ENCODE peak calls at places on chromosomes 12 and 14, in five cellular contexts. Y is colonic mucosa, L is K562, G is left ventricle myocardium inferior, D is HCT116. B is an unnamed sample. For H3K9me3, the result is how much of the 10 kb centered on the place peaks cover.

GRCh38 chr14:23147676-23148075 is 28.6 kb upstream of the CEBPE start:
- DNase-seq in Y (no peak), L (no peak), G (no peak), D (no peak), B (peak)

GRCh38 chr12:99722690-99723486 is 75.3 kb downstream of the GARIN6 start:
- DNase-seq in Y (no peak), L (no peak), G (no peak), D (no peak), B (no peak)

GRCh38 chr12:12010277-12011031 is 60.3 kb upstream of the BCL2L14 start:
- DNase-seq in Y (peak), L (no peak), G (peak), D (no peak), B (no peak)

GRCh38 chr12:49339464-49339861 is 2.5 kb upstream of the C1QL4 start:
- DNase-seq in Y (peak), L (no peak), G (no peak), D (no peak), B (no peak)

GRCh38 chr12:53051058-53051880 is 1.4 kb downstream of the TNS2 start:
- DNase-seq in Y (peak), L (no peak), G (peak), D (no peak), B (no peak)

GRCh38 chr12:93186131-93186530 is 191.6 kb upstream of the NUDT4 start:
- DNase-seq in Y (no peak), L (no peak), G (no peak), D (no peak), B (no peak)

GRCh38 chr12:24861751-24862575 is 86.9 kb downstream of the BCAT1 start:
- DNase-seq in Y (no peak), L (no peak), G (no peak), D (no peak), B (peak)

GRCh38 chr12:92381856-92382255 is 236.2 kb upstream of the BTG1 start:
- DNase-seq in Y (no peak), L (no peak), G (no peak), D (no peak), B (no peak)

GRCh38 chr12:115872212-115872611 is 405.3 kb downstream of the MED13L start:
- DNase-seq in Y (no peak), L (no peak), G (no peak), D (no peak), B (peak)

GRCh38 chr14:75879031-75879430 is 102.8 kb downstream of the TGFB3 start:
- DNase-seq in Y (no peak), L (no peak), G (no peak), D (no peak), B (peak)

GRCh38 chr12:93325855-93326254 is 51.9 kb upstream of the NUDT4 start:
- DNase-seq in Y (no peak), L (no peak), G (no peak), D (no peak), B (no peak)

GRCh38 chr12:105468464-105468863 is 138.0 kb downstream of the C12orf75 start:
- DNase-seq in Y (no peak), L (no peak), G (no peak), D (no peak), B (no peak)

GRCh38 chr12:109581334-109581691 is 7.7 kb downstream of the MVK start:
- DNase-seq in Y (no peak), L (no peak), G (no peak), D (no peak), B (no peak)

GRCh38 chr12:9827209-9827888 is at the start of gene KLRF1:
- DNase-seq in Y (no peak), L (no peak), G (no peak), D (no peak), B (no peak)

GRCh38 chr12:71938728-71939385 is at the start of gene TPH2:
- DNase-seq in Y (peak), L (peak), G (peak), D (peak), B (peak)

GRCh38 chr12:27293463-27293862 is 39.2 kb upstream of the BMAL2 start:
- DNase-seq in Y (peak), L (no peak), G (peak), D (no peak), B (no peak)

GRCh38 chr14:69129264-69129880 is 23.5 kb downstream of the DCAF5 start:
- DNase-seq in Y (peak), L (peak), G (peak), D (peak), B (peak)

GRCh38 chr12:14357496-14357895 is 8.0 kb upstream of the ATF7IP start:
- DNase-seq in Y (no peak), L (no peak), G (no peak), D (no peak), B (no peak)

DNA sequence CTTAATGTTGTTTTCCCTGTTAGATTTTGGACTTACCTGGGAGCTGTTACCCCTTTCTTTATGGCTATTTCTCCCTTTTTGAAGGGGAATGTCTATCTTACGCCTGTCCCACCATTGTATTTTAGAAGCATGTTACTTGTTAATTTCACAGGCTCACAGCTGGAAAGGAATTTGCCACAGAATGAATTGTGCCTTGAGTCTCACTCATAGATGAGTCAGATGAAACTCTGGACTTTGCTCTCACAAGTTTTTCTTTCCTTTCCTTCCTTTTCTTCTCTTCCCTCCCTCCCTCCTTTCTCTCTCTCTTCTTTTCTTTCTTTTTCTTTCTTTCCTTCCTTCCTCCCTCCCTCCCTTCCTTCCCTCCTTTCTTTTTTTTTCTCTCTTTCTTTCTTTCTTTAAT is 9.3 kb upstream of the ATF7IP start:
- DNase-seq in Y (no peak), L (no peak), G (no peak), D (no peak), B (no peak)
- H3K9me3 ChIP-seq in Y (under half), L (under half), G (under half), D (under half), B (under half)

DNA sequence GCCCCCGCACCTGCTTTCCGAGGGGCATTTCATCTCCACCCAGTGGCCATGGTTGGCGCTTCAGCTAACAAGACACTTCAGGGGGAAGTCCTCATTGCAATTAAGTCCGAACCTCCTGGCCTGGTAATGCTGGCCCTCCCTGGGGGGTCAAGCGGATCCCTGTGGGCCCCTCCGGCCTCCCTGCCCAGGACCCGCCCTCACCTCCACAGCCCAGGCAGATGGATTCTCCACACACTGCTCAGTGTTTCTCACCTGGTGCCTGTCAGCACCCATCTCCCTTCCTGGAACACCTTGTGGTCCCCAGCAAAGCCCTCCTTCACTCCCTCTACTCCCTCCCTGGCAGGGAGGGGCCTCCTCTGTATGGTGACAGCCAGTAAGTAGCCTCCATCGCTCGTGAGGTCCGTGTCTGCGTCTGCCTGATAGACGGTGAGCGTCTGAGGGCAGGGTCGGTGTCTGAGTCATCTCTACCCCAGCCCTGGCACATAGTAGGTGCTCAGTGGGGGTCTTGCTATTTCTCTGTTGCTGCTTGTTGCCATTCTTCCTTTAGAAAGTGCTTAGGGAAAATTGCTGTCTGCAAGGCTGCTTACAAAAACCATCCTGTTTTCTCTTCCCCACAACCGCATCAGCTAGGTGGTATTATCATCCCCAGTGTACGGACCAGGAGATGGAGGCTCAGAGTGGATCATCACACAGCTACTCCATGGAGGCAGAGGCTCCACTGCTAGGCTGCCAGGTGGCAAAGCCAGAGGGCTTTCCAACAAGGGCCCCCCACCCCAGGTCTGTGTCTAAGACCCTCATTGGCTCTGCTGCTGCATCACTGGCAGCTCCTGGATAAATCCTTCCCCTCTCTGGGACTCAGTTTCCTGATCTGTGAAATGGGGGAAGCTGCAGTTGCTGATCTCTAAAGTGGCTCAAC is 39.7 kb upstream of the EML1 start:
- DNase-seq in Y (no peak), L (no peak), G (no peak), D (no peak), B (no peak)
- TF ChIP-seq CTCF in Y (no peak), L (no peak), G (no peak), D (no peak), B (no peak)

GRCh38 chr14:99183311-99183710 is 88.7 kb downstream of the BCL11B start:
- DNase-seq in Y (no peak), L (no peak), G (no peak), D (no peak), B (no peak)

GRCh38 chr14:99183716-99184115 is 88.3 kb downstream of the BCL11B start:
- DNase-seq in Y (no peak), L (no peak), G (no peak), D (no peak), B (no peak)

GRCh38 chr14:99181246-99181645 is 90.8 kb downstream of the BCL11B start:
- DNase-seq in Y (no peak), L (no peak), G (no peak), D (no peak), B (no peak)

GRCh38 chr14:99182548-99183115 is 89.4 kb downstream of the BCL11B start:
- DNase-seq in Y (no peak), L (no peak), G (no peak), D (no peak), B (no peak)

DNA sequence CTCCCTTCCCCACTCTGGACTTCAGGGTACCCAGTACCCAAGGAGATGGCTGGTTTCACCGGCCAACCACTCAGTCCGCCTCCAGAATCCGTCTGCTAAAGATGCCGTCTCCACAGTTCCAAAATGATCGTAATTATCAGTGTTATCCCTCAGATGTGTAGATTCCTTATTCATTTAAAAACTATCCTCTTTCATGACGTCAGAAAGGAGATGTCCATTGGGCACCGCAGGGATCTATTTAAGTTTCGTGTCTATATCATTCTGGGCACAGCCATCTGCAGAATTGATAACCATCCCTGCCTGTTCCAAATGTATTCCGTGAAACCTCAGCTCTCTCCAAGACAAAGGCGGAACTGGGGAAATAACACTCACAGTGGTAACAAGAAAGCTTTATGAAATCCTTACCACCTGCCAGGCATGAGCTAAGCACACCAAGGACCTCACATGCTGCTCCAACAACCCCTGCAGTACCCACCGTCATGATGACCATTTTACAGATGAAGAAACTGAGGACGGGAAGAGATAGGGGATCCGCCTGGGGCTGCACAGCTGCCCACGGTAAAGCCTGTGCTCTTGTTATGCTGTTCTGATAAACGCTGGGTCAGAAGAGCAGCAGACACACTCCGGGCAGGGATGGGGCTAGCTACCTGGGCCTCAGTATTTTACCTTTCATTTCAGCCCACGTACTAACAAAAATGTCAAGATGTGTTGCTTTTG is 90.0 kb downstream of the BCL11B start:
- DNase-seq in Y (no peak), L (no peak), G (no peak), D (no peak), B (no peak)
- H3K27ac ChIP-seq in Y (no peak), L (no peak), G (no peak), D (no peak), B (no peak)

GRCh38 chr12:131034631-131035267 is 81.0 kb downstream of the ADGRD1 start:
- DNase-seq in Y (no peak), L (no peak), G (no peak), D (no peak), B (no peak)

GRCh38 chr12:131030472-131031328 is 77.0 kb downstream of the ADGRD1 start:
- DNase-seq in Y (no peak), L (no peak), G (no peak), D (no peak), B (no peak)

GRCh38 chr12:131033886-131034482 is 80.3 kb downstream of the ADGRD1 start:
- DNase-seq in Y (no peak), L (no peak), G (no peak), D (no peak), B (no peak)

GRCh38 chr12:131035268-131035681 is 81.6 kb downstream of the ADGRD1 start:
- DNase-seq in Y (no peak), L (no peak), G (no peak), D (no peak), B (no peak)

DNA sequence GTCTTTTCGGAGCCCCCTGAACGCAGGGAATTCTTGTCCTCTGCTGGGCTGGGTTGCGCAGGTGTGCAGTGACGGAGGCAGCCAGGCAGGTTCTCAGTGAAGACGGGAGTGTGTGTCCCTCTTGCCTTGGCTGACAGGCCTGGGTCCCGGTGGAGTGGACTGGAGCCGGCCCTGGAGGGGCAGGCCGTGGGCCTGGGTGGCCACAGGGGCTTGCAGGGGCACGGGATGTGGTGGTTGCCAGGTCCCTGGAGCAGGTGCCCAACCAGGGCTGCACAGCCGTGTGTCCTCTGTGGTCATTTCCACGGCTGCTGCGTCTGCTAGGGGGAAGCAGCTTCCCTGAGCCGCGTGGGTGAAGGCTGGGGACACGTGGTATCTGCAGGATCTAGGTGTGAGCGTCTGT is 79.8 kb downstream of the ADGRD1 start:
- DNase-seq in Y (no peak), L (no peak), G (no peak), D (no peak), B (peak)
- H3K9me3 ChIP-seq in Y (under half), L (under half), G (under half), D (under half), B (under half)

GRCh38 chr14:80356413-80356812 is 145.1 kb upstream of the DIO2 start:
- DNase-seq in Y (no peak), L (no peak), G (no peak), D (no peak), B (no peak)
- TF ChIP-seq CTCF in Y (peak), L (no peak), G (no peak), D (peak), B (peak)

GRCh38 chr12:124992874-124993567 is 424 bp upstream of the BRI3BP start:
- DNase-seq in Y (peak), L (peak), G (no peak), D (peak), B (peak)
- H3K27ac ChIP-seq in Y (peak), L (peak), G (peak), D (peak), B (peak)

GRCh38 chr12:59787610-59788009 is 191.8 kb downstream of the SLC16A7 start:
- DNase-seq in Y (no peak), L (no peak), G (no peak), D (no peak), B (no peak)

DNA sequence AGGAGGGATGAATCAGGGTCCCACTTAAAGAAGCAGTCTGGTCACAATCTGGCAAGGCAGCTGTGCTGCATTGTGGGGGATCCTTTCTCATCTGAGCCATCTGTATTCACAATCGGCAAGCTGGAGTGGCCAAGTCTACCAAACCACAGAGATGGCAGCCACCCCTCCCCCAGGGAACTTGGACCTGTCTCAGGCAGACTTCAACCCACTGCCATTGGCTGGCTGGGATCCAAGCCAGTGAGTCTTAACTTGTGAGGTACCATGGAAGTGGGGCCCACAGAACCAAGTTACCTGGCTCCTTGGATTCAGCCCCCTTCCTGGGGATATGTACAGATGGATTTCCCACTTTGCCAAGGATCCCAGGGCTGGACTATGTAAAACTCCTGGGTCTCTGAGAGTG is 196.8 kb downstream of the SLC16A7 start:
- DNase-seq in Y (no peak), L (no peak), G (no peak), D (no peak), B (no peak)
- H3K9me3 ChIP-seq in Y (under half), L (under half), G (under half), D (under half), B (under half)

DNA sequence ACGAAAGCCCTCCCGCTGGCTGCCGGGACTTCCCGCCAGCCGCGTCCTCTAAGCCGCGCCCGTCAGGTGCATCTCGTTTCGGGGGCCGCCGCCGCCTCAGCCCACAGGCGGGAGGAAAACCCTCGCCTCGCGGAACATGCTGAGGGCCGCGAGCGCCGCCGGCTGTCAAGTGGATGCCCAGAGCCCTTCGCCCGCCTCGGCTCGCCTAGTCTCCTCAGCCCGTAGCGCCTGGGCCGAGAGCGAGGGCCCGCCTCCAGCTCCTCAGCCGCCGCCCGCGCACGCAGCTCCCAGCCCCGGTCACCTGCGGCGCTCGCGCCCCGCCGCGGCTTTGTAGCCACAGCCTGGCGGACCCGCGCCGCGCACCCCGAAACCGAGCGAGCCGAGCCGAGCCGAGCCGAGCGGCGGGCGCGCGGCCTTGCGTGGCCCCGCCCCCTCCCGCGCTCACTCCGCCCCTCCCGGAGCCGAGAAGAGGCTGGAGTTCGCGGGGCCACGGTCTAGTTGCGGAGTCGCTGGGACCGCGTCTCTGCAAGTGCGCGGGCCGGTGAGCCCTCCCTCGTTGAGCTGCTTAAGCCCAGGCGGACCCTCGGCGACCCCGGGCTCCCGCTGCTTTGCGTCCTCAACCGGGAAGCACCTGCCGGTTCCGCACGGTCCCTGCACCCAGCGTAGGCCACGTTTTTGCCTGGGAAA is at the start of gene EML5:
- DNase-seq in Y (peak), L (peak), G (peak), D (peak), B (peak)
- TF ChIP-seq CTCF in Y (peak), L (no peak), G (peak), D (peak), B (no peak)

GRCh38 chr12:96241484-96242256 is 47.5 kb downstream of the ELK3 start:
- DNase-seq in Y (peak), L (no peak), G (no peak), D (no peak), B (no peak)
- H3K27ac ChIP-seq in Y (peak), L (no peak), G (peak), D (no peak), B (no peak)

DNA sequence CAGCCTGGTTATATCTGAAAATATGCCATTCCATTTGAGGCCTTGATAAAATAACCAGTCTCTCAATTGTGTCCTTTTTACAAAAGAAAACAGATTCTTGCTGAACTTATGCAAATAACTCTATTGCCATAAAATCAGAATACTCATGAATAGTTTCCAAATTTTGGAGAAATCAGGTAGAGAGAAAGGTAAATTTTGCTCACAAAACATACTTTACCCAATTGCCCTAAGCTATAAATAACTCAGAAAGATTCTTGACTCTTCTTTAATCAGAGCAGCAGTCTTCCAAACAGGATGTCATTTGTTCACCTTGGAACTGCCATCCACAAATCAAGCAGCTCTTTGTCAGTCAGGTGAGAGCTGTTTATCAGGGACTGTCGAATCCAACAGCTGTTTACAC is 12.6 kb downstream of the ZNF26 start:
- DNase-seq in Y (no peak), L (no peak), G (no peak), D (no peak), B (no peak)
- H3K9me3 ChIP-seq in Y (under half), L (under half), G (half or more), D (under half), B (under half)

B was measured in PC-9.